ENCODE peak calls at places on chromosomes 2 and 18, in nine cellular contexts. One of them, this sample, is unnamed.
A peak's percentile ranks its signal among the peaks of the same experiment; 100 is the strongest.

GRCh38 chr2:120161190-120161589 is 62.0 kb downstream of the TMEM185B start:
- DNase-seq in heart right ventricle: no peak
- DNase-seq in psoas muscle: no peak
- DNase-seq in right atrium auricular region: no peak
- DNase-seq in thoracic aorta: no peak
- DNase-seq in kidney: no peak
- DNase-seq in upper lobe of right lung: no peak
- DNase-seq in SK-N-SH: no peak
- DNase-seq in aorta: no peak
- DNase-seq in this sample: no peak

GRCh38 chr2:146821836-146822316 is 1023.0 kb upstream of the ACVR2A start:
- DNase-seq in heart right ventricle: no peak
- DNase-seq in psoas muscle: no peak
- DNase-seq in right atrium auricular region: no peak
- DNase-seq in thoracic aorta: no peak
- DNase-seq in kidney: no peak
- DNase-seq in upper lobe of right lung: no peak
- DNase-seq in SK-N-SH: no peak
- DNase-seq in aorta: no peak
- DNase-seq in this sample: no peak

GRCh38 chr2:140416577-140416976 is 1636.4 kb upstream of the NXPH2 start:
- DNase-seq in heart right ventricle: no peak
- DNase-seq in psoas muscle: no peak
- DNase-seq in right atrium auricular region: no peak
- DNase-seq in thoracic aorta: no peak
- DNase-seq in kidney: no peak
- DNase-seq in upper lobe of right lung: no peak
- DNase-seq in SK-N-SH: no peak
- DNase-seq in aorta: no peak
- DNase-seq in this sample: no peak

GRCh38 chr2:236568068-236568921 is 1.3 kb upstream of the ACKR3 start:
- DNase-seq in heart right ventricle: peak; percentile 67
- DNase-seq in psoas muscle: peak; percentile 82
- DNase-seq in right atrium auricular region: no peak
- DNase-seq in thoracic aorta: no peak
- DNase-seq in kidney: peak; percentile 84
- DNase-seq in upper lobe of right lung: peak; percentile 73
- DNase-seq in SK-N-SH: peak; percentile 38
- DNase-seq in aorta: peak; percentile 79
- DNase-seq in this sample: peak; percentile 87

GRCh38 chr18:43932140-43932539 is 654.9 kb upstream of the SYT4 start:
- DNase-seq in heart right ventricle: no peak
- DNase-seq in psoas muscle: no peak
- DNase-seq in right atrium auricular region: no peak
- DNase-seq in thoracic aorta: no peak
- DNase-seq in kidney: no peak
- DNase-seq in upper lobe of right lung: no peak
- DNase-seq in SK-N-SH: no peak
- DNase-seq in aorta: no peak
- DNase-seq in this sample: no peak

GRCh38 chr18:23664674-23665073 is 2.0 kb upstream of the ANKRD29 start:
- DNase-seq in heart right ventricle: no peak
- DNase-seq in psoas muscle: no peak
- DNase-seq in right atrium auricular region: no peak
- DNase-seq in thoracic aorta: no peak
- DNase-seq in kidney: no peak
- DNase-seq in upper lobe of right lung: no peak
- DNase-seq in SK-N-SH: no peak
- DNase-seq in aorta: no peak
- DNase-seq in this sample: no peak

GRCh38 chr18:26386002-26386401 is 159.8 kb downstream of the TAF4B start:
- DNase-seq in heart right ventricle: peak; percentile 61
- DNase-seq in psoas muscle: no peak
- DNase-seq in right atrium auricular region: no peak
- DNase-seq in thoracic aorta: no peak
- DNase-seq in kidney: no peak
- DNase-seq in upper lobe of right lung: no peak
- DNase-seq in SK-N-SH: no peak
- DNase-seq in aorta: no peak
- DNase-seq in this sample: no peak

GRCh38 chr18:58584219-58585127 is 44.4 kb downstream of the ALPK2 start:
- DNase-seq in heart right ventricle: no peak
- DNase-seq in psoas muscle: no peak
- DNase-seq in right atrium auricular region: no peak
- DNase-seq in thoracic aorta: no peak
- DNase-seq in kidney: no peak
- DNase-seq in upper lobe of right lung: no peak
- DNase-seq in SK-N-SH: no peak
- DNase-seq in aorta: no peak
- DNase-seq in this sample: no peak

GRCh38 chr2:200300650-200301314 is 5.7 kb upstream of the SPATS2L start:
- DNase-seq in heart right ventricle: no peak
- DNase-seq in psoas muscle: no peak
- DNase-seq in right atrium auricular region: no peak
- DNase-seq in thoracic aorta: no peak
- DNase-seq in kidney: no peak
- DNase-seq in upper lobe of right lung: no peak
- DNase-seq in SK-N-SH: no peak
- DNase-seq in aorta: no peak
- DNase-seq in this sample: no peak

GRCh38 chr18:2218101-2218500 is 353.2 kb downstream of the METTL4 start:
- DNase-seq in heart right ventricle: no peak
- DNase-seq in psoas muscle: no peak
- DNase-seq in right atrium auricular region: no peak
- DNase-seq in thoracic aorta: no peak
- DNase-seq in kidney: no peak
- DNase-seq in upper lobe of right lung: no peak
- DNase-seq in SK-N-SH: no peak
- DNase-seq in aorta: no peak
- DNase-seq in this sample: no peak

GRCh38 chr18:2222270-2223185 is 348.8 kb downstream of the METTL4 start:
- DNase-seq in heart right ventricle: no peak
- DNase-seq in psoas muscle: no peak
- DNase-seq in right atrium auricular region: no peak
- DNase-seq in thoracic aorta: no peak
- DNase-seq in kidney: no peak
- DNase-seq in upper lobe of right lung: no peak
- DNase-seq in SK-N-SH: no peak
- DNase-seq in aorta: no peak
- DNase-seq in this sample: no peak

GRCh38 chr18:2223859-2224258 is 347.4 kb downstream of the METTL4 start:
- DNase-seq in heart right ventricle: peak; percentile 26
- DNase-seq in psoas muscle: no peak
- DNase-seq in right atrium auricular region: no peak
- DNase-seq in thoracic aorta: no peak
- DNase-seq in kidney: no peak
- DNase-seq in upper lobe of right lung: no peak
- DNase-seq in SK-N-SH: no peak
- DNase-seq in aorta: no peak
- DNase-seq in this sample: no peak

GRCh38 chr18:2223394-2223793 is 347.9 kb downstream of the METTL4 start:
- DNase-seq in heart right ventricle: no peak
- DNase-seq in psoas muscle: no peak
- DNase-seq in right atrium auricular region: no peak
- DNase-seq in thoracic aorta: no peak
- DNase-seq in kidney: no peak
- DNase-seq in upper lobe of right lung: no peak
- DNase-seq in SK-N-SH: no peak
- DNase-seq in aorta: no peak
- DNase-seq in this sample: no peak
- H3K4me3 ChIP-seq in heart right ventricle: no peak overlapping the region
- H3K4me3 ChIP-seq in psoas muscle: peak overlapping the region; percentile 16
- H3K4me3 ChIP-seq in right atrium auricular region: peak overlapping the region; percentile 4
- H3K4me3 ChIP-seq in thoracic aorta: peak overlapping the region; percentile 43
- H3K4me3 ChIP-seq in kidney: peak overlapping the region; percentile 30
- H3K4me3 ChIP-seq in upper lobe of right lung: peak overlapping the region; percentile 26
- H3K4me3 ChIP-seq in SK-N-SH: no peak overlapping the region
- H3K4me3 ChIP-seq in aorta: peak overlapping the region; percentile 14
- H3K4me3 ChIP-seq in this sample: no peak overlapping the region

DNA sequence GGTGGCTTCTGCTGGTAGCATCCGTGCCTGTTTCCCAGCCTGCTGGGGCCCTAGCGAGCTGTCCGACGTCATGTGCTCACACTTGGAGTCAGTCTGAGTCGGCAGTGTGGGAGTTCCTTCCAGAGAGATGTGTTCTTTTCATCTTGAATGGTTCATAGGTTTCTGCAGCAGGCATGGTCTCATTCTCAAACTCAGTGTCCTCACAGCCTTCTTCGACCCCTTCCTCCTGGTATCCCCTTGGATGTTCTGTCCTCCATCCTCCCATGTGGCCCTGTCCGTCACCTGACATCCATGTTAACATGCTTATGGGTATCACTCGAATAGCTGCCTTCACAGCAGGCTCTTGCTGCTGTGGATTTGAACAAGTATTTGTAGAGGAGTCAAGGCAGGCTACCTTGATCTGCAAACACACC is 51.0 kb downstream of the LDLRAD4 start:
- DNase-seq in heart right ventricle: peak; percentile 55
- DNase-seq in psoas muscle: no peak
- DNase-seq in right atrium auricular region: no peak
- DNase-seq in thoracic aorta: no peak
- DNase-seq in kidney: peak; percentile 80
- DNase-seq in upper lobe of right lung: peak; percentile 37
- DNase-seq in SK-N-SH: no peak
- DNase-seq in aorta: peak; percentile 78
- DNase-seq in this sample: no peak
- H3K4me1 ChIP-seq in heart right ventricle: peaks cover 98% of the 10 kb centered on the region
- H3K4me1 ChIP-seq in psoas muscle: peaks cover 47% of the 10 kb centered on the region
- H3K4me1 ChIP-seq in right atrium auricular region: peaks cover 97% of the 10 kb centered on the region
- H3K4me1 ChIP-seq in thoracic aorta: peaks cover 52% of the 10 kb centered on the region
- H3K4me1 ChIP-seq in kidney: no peaks in the 10 kb centered on the region
- H3K4me1 ChIP-seq in upper lobe of right lung: peaks cover 23% of the 10 kb centered on the region
- H3K4me1 ChIP-seq in SK-N-SH: peaks cover 8% of the 10 kb centered on the region
- H3K4me1 ChIP-seq in aorta: peaks cover 8% of the 10 kb centered on the region
- H3K4me1 ChIP-seq in this sample: peaks cover 12% of the 10 kb centered on the region

GRCh38 chr2:157394928-157395327 is 49.0 kb downstream of the CYTIP start:
- DNase-seq in heart right ventricle: no peak
- DNase-seq in psoas muscle: no peak
- DNase-seq in right atrium auricular region: no peak
- DNase-seq in thoracic aorta: no peak
- DNase-seq in kidney: no peak
- DNase-seq in upper lobe of right lung: no peak
- DNase-seq in SK-N-SH: no peak
- DNase-seq in aorta: no peak
- DNase-seq in this sample: no peak
- H3K27ac ChIP-seq in heart right ventricle: no peak overlapping the region
- H3K27ac ChIP-seq in psoas muscle: no peak overlapping the region
- H3K27ac ChIP-seq in right atrium auricular region: no peak overlapping the region
- H3K27ac ChIP-seq in thoracic aorta: no peak overlapping the region
- H3K27ac ChIP-seq in kidney: no peak overlapping the region
- H3K27ac ChIP-seq in upper lobe of right lung: no peak overlapping the region
- H3K27ac ChIP-seq in SK-N-SH: no peak overlapping the region
- H3K27ac ChIP-seq in aorta: no peak overlapping the region
- H3K27ac ChIP-seq in this sample: no peak overlapping the region

GRCh38 chr2:110677530-110678456 is at the start of gene BUB1:
- DNase-seq in heart right ventricle: peak; percentile 97
- DNase-seq in psoas muscle: peak; percentile 98
- DNase-seq in right atrium auricular region: peak; percentile 97
- DNase-seq in thoracic aorta: peak; percentile 81
- DNase-seq in kidney: peak; percentile 99
- DNase-seq in upper lobe of right lung: peak; percentile 98
- DNase-seq in SK-N-SH: peak; percentile 99
- DNase-seq in aorta: peak; percentile 99
- DNase-seq in this sample: peak; percentile 98

GRCh38 chr2:110678457-110679336 is 834 bp upstream of the BUB1 start:
- DNase-seq in heart right ventricle: no peak
- DNase-seq in psoas muscle: no peak
- DNase-seq in right atrium auricular region: no peak
- DNase-seq in thoracic aorta: no peak
- DNase-seq in kidney: no peak
- DNase-seq in upper lobe of right lung: peak; percentile 67
- DNase-seq in SK-N-SH: peak; percentile 61
- DNase-seq in aorta: peak; percentile 43
- DNase-seq in this sample: peak; percentile 44

GRCh38 chr2:110677080-110677479 is 783 bp downstream of the BUB1 start:
- DNase-seq in heart right ventricle: no peak
- DNase-seq in psoas muscle: no peak
- DNase-seq in right atrium auricular region: no peak
- DNase-seq in thoracic aorta: no peak
- DNase-seq in kidney: no peak
- DNase-seq in upper lobe of right lung: no peak
- DNase-seq in SK-N-SH: no peak
- DNase-seq in aorta: no peak
- DNase-seq in this sample: no peak

GRCh38 chr2:110679865-110680264 is 2.0 kb upstream of the BUB1 start:
- DNase-seq in heart right ventricle: no peak
- DNase-seq in psoas muscle: no peak
- DNase-seq in right atrium auricular region: no peak
- DNase-seq in thoracic aorta: no peak
- DNase-seq in kidney: no peak
- DNase-seq in upper lobe of right lung: peak; percentile 61
- DNase-seq in SK-N-SH: no peak
- DNase-seq in aorta: no peak
- DNase-seq in this sample: no peak

GRCh38 chr2:110679337-110679707 is 1.5 kb upstream of the BUB1 start:
- DNase-seq in heart right ventricle: no peak
- DNase-seq in psoas muscle: no peak
- DNase-seq in right atrium auricular region: no peak
- DNase-seq in thoracic aorta: no peak
- DNase-seq in kidney: no peak
- DNase-seq in upper lobe of right lung: peak; percentile 64
- DNase-seq in SK-N-SH: no peak
- DNase-seq in aorta: no peak
- DNase-seq in this sample: no peak
- H3K4me3 ChIP-seq in heart right ventricle: peak overlapping the region; percentile 57
- H3K4me3 ChIP-seq in psoas muscle: no peak overlapping the region
- H3K4me3 ChIP-seq in right atrium auricular region: no peak overlapping the region
- H3K4me3 ChIP-seq in thoracic aorta: peak overlapping the region; percentile 82
- H3K4me3 ChIP-seq in kidney: no peak overlapping the region
- H3K4me3 ChIP-seq in upper lobe of right lung: no peak overlapping the region
- H3K4me3 ChIP-seq in SK-N-SH: peak overlapping the region; percentile 85
- H3K4me3 ChIP-seq in aorta: peak overlapping the region; percentile 75
- H3K4me3 ChIP-seq in this sample: peak overlapping the region; percentile 59

DNA sequence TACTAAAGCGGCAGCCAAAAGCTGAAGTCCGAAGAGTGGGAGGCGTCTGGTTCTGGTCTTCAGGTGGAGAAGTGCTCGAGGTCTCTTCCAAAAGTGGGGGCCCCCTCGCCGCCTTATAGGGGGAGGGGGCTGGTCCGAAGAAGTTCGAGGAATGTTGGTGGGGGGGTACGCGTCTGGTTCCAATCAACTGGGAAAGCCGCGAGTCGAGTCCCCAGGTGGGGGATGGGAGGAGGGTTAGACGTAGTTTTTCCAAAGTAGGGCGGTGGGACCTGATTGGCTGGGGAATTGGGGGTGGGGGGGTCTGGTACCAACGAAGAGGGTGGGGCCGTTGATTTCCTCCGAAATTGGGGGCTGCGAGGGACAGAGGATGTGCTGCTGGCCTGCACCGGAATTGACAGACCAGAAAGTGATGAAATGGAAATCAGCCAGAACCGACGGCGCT is 603 bp downstream of the ITM2C start:
- DNase-seq in heart right ventricle: no peak
- DNase-seq in psoas muscle: no peak
- DNase-seq in right atrium auricular region: no peak
- DNase-seq in thoracic aorta: no peak
- DNase-seq in kidney: no peak
- DNase-seq in upper lobe of right lung: no peak
- DNase-seq in SK-N-SH: peak; percentile 70
- DNase-seq in aorta: no peak
- DNase-seq in this sample: no peak
- H3K4me1 ChIP-seq in heart right ventricle: peaks cover 46% of the 10 kb centered on the region
- H3K4me1 ChIP-seq in psoas muscle: peaks cover 1% of the 10 kb centered on the region
- H3K4me1 ChIP-seq in right atrium auricular region: peaks cover 41% of the 10 kb centered on the region
- H3K4me1 ChIP-seq in thoracic aorta: peaks cover 14% of the 10 kb centered on the region
- H3K4me1 ChIP-seq in kidney: peaks cover 23% of the 10 kb centered on the region
- H3K4me1 ChIP-seq in upper lobe of right lung: peaks cover 15% of the 10 kb centered on the region
- H3K4me1 ChIP-seq in SK-N-SH: peaks cover 32% of the 10 kb centered on the region
- H3K4me1 ChIP-seq in aorta: no peaks in the 10 kb centered on the region
- H3K4me1 ChIP-seq in this sample: peaks cover 47% of the 10 kb centered on the region